ENCODE peak calls at places on chromosome 18, in seven cellular contexts. One of them, this sample, is unnamed.

GRCh38 chr18:79394438-79395307 is 1.1 kb upstream of the NFATC1 start:
- DNase-seq in CD4-positive, CD25-positive, alpha-beta regulatory T cell: no peak
- DNase-seq in brain microvascular endothelial cell: peak
- DNase-seq in IMR-90: peak
- DNase-seq in tibial artery: peak
- DNase-seq in PC-9: no peak
- DNase-seq in gastrocnemius medialis: no peak
- DNase-seq in this sample: no peak

GRCh38 chr18:52499646-52500045 is 159.6 kb downstream of the DCC start:
- DNase-seq in CD4-positive, CD25-positive, alpha-beta regulatory T cell: no peak
- DNase-seq in brain microvascular endothelial cell: no peak
- DNase-seq in IMR-90: no peak
- DNase-seq in tibial artery: no peak
- DNase-seq in PC-9: no peak
- DNase-seq in gastrocnemius medialis: no peak
- DNase-seq in this sample: no peak

GRCh38 chr18:9106800-9107574 is 4.5 kb downstream of the NDUFV2 start:
- DNase-seq in CD4-positive, CD25-positive, alpha-beta regulatory T cell: no peak
- DNase-seq in brain microvascular endothelial cell: no peak
- DNase-seq in IMR-90: no peak
- DNase-seq in tibial artery: no peak
- DNase-seq in PC-9: no peak
- DNase-seq in gastrocnemius medialis: no peak
- DNase-seq in this sample: no peak

GRCh38 chr18:51197661-51198424 is at the start of gene MEX3C:
- DNase-seq in CD4-positive, CD25-positive, alpha-beta regulatory T cell: peak
- DNase-seq in brain microvascular endothelial cell: peak
- DNase-seq in IMR-90: peak
- DNase-seq in tibial artery: peak
- DNase-seq in PC-9: peak
- DNase-seq in gastrocnemius medialis: peak
- DNase-seq in this sample: peak

GRCh38 chr18:8657873-8658521 is 47.4 kb upstream of the MTCL1 start:
- DNase-seq in CD4-positive, CD25-positive, alpha-beta regulatory T cell: no peak
- DNase-seq in brain microvascular endothelial cell: no peak
- DNase-seq in IMR-90: peak
- DNase-seq in tibial artery: no peak
- DNase-seq in PC-9: no peak
- DNase-seq in gastrocnemius medialis: no peak
- DNase-seq in this sample: no peak

GRCh38 chr18:49651033-49651432 is 89.2 kb downstream of the LIPG start:
- DNase-seq in CD4-positive, CD25-positive, alpha-beta regulatory T cell: no peak
- DNase-seq in brain microvascular endothelial cell: no peak
- DNase-seq in IMR-90: no peak
- DNase-seq in tibial artery: no peak
- DNase-seq in PC-9: no peak
- DNase-seq in gastrocnemius medialis: peak
- DNase-seq in this sample: no peak

GRCh38 chr18:45825258-45825744 is at the start of gene SIGLEC15:
- DNase-seq in CD4-positive, CD25-positive, alpha-beta regulatory T cell: no peak
- DNase-seq in brain microvascular endothelial cell: no peak
- DNase-seq in IMR-90: no peak
- DNase-seq in tibial artery: no peak
- DNase-seq in PC-9: no peak
- DNase-seq in gastrocnemius medialis: no peak
- DNase-seq in this sample: no peak

GRCh38 chr18:50982802-50983179 is 15.0 kb downstream of the ELAC1 start:
- DNase-seq in CD4-positive, CD25-positive, alpha-beta regulatory T cell: no peak
- DNase-seq in brain microvascular endothelial cell: peak
- DNase-seq in IMR-90: peak
- DNase-seq in tibial artery: no peak
- DNase-seq in PC-9: no peak
- DNase-seq in gastrocnemius medialis: no peak
- DNase-seq in this sample: no peak

GRCh38 chr18:11667578-11667977 is 21.5 kb upstream of the GNAL start:
- DNase-seq in CD4-positive, CD25-positive, alpha-beta regulatory T cell: no peak
- DNase-seq in brain microvascular endothelial cell: no peak
- DNase-seq in IMR-90: no peak
- DNase-seq in tibial artery: no peak
- DNase-seq in PC-9: no peak
- DNase-seq in gastrocnemius medialis: no peak
- DNase-seq in this sample: no peak

GRCh38 chr18:11668441-11669169 is 20.5 kb upstream of the GNAL start:
- DNase-seq in CD4-positive, CD25-positive, alpha-beta regulatory T cell: no peak
- DNase-seq in brain microvascular endothelial cell: no peak
- DNase-seq in IMR-90: no peak
- DNase-seq in tibial artery: no peak
- DNase-seq in PC-9: no peak
- DNase-seq in gastrocnemius medialis: no peak
- DNase-seq in this sample: no peak

GRCh38 chr18:11669948-11670275 is 19.2 kb upstream of the GNAL start:
- DNase-seq in CD4-positive, CD25-positive, alpha-beta regulatory T cell: no peak
- DNase-seq in brain microvascular endothelial cell: no peak
- DNase-seq in IMR-90: no peak
- DNase-seq in tibial artery: no peak
- DNase-seq in PC-9: no peak
- DNase-seq in gastrocnemius medialis: no peak
- DNase-seq in this sample: no peak

GRCh38 chr18:11671156-11671555 is 17.9 kb upstream of the GNAL start:
- DNase-seq in CD4-positive, CD25-positive, alpha-beta regulatory T cell: no peak
- DNase-seq in brain microvascular endothelial cell: no peak
- DNase-seq in IMR-90: no peak
- DNase-seq in tibial artery: no peak
- DNase-seq in PC-9: no peak
- DNase-seq in gastrocnemius medialis: no peak
- DNase-seq in this sample: no peak

GRCh38 chr18:11669271-11669947 is 19.7 kb upstream of the GNAL start:
- DNase-seq in CD4-positive, CD25-positive, alpha-beta regulatory T cell: no peak
- DNase-seq in brain microvascular endothelial cell: no peak
- DNase-seq in IMR-90: no peak
- DNase-seq in tibial artery: no peak
- DNase-seq in PC-9: no peak
- DNase-seq in gastrocnemius medialis: no peak
- DNase-seq in this sample: no peak
- H3K27ac ChIP-seq in CD4-positive, CD25-positive, alpha-beta regulatory T cell: no peak
- H3K27ac ChIP-seq in brain microvascular endothelial cell: no peak
- H3K27ac ChIP-seq in IMR-90: no peak
- H3K27ac ChIP-seq in tibial artery: no peak
- H3K27ac ChIP-seq in PC-9: no peak
- H3K27ac ChIP-seq in gastrocnemius medialis: no peak
- H3K27ac ChIP-seq in this sample: no peak

GRCh38 chr18:22559414-22560282 is 141.9 kb upstream of the CTAGE1 start:
- DNase-seq in CD4-positive, CD25-positive, alpha-beta regulatory T cell: no peak
- DNase-seq in brain microvascular endothelial cell: peak
- DNase-seq in IMR-90: peak
- DNase-seq in tibial artery: peak
- DNase-seq in PC-9: peak
- DNase-seq in gastrocnemius medialis: peak
- DNase-seq in this sample: peak

GRCh38 chr18:22560797-22561196 is 143.1 kb upstream of the CTAGE1 start:
- DNase-seq in CD4-positive, CD25-positive, alpha-beta regulatory T cell: no peak
- DNase-seq in brain microvascular endothelial cell: no peak
- DNase-seq in IMR-90: no peak
- DNase-seq in tibial artery: no peak
- DNase-seq in PC-9: no peak
- DNase-seq in gastrocnemius medialis: no peak
- DNase-seq in this sample: no peak

GRCh38 chr18:22560283-22560627 is 142.5 kb upstream of the CTAGE1 start:
- DNase-seq in CD4-positive, CD25-positive, alpha-beta regulatory T cell: no peak
- DNase-seq in brain microvascular endothelial cell: no peak
- DNase-seq in IMR-90: no peak
- DNase-seq in tibial artery: no peak
- DNase-seq in PC-9: no peak
- DNase-seq in gastrocnemius medialis: no peak
- DNase-seq in this sample: no peak

GRCh38 chr18:22564036-22564435 is 146.3 kb upstream of the CTAGE1 start:
- DNase-seq in CD4-positive, CD25-positive, alpha-beta regulatory T cell: no peak
- DNase-seq in brain microvascular endothelial cell: peak
- DNase-seq in IMR-90: peak
- DNase-seq in tibial artery: no peak
- DNase-seq in PC-9: no peak
- DNase-seq in gastrocnemius medialis: no peak
- DNase-seq in this sample: no peak

GRCh38 chr18:22563098-22563707 is 145.5 kb upstream of the CTAGE1 start:
- DNase-seq in CD4-positive, CD25-positive, alpha-beta regulatory T cell: peak
- DNase-seq in brain microvascular endothelial cell: peak
- DNase-seq in IMR-90: peak
- DNase-seq in tibial artery: peak
- DNase-seq in PC-9: peak
- DNase-seq in gastrocnemius medialis: no peak
- DNase-seq in this sample: peak
- H3K27ac ChIP-seq in CD4-positive, CD25-positive, alpha-beta regulatory T cell: no peak
- H3K27ac ChIP-seq in brain microvascular endothelial cell: peak
- H3K27ac ChIP-seq in IMR-90: no peak
- H3K27ac ChIP-seq in tibial artery: peak
- H3K27ac ChIP-seq in PC-9: no peak
- H3K27ac ChIP-seq in gastrocnemius medialis: no peak
- H3K27ac ChIP-seq in this sample: peak

DNA sequence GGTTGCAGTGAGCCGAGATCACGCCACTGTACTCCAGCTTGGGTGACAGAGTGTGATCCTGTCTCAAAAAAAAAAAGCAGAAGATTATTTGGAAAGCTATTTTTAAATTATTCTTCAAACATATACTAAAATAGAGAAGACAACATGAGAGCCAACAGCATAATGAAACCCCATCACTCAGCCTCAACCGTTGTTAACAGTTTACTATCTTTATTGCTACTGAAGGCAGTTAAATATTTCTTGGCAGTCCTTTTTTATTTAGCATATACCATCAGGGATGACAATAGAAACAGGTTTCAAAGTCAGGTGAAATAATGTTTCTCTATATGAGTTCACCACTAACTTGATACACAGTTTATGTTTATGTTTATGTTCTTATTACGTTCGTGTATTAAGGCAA is 157.2 kb downstream of the NEDD4L start:
- DNase-seq in CD4-positive, CD25-positive, alpha-beta regulatory T cell: no peak
- DNase-seq in brain microvascular endothelial cell: no peak
- DNase-seq in IMR-90: no peak
- DNase-seq in tibial artery: no peak
- DNase-seq in PC-9: no peak
- DNase-seq in gastrocnemius medialis: no peak
- DNase-seq in this sample: no peak
- H3K27ac ChIP-seq in CD4-positive, CD25-positive, alpha-beta regulatory T cell: no peak
- H3K27ac ChIP-seq in brain microvascular endothelial cell: no peak
- H3K27ac ChIP-seq in IMR-90: no peak
- H3K27ac ChIP-seq in tibial artery: no peak
- H3K27ac ChIP-seq in PC-9: no peak
- H3K27ac ChIP-seq in gastrocnemius medialis: no peak
- H3K27ac ChIP-seq in this sample: no peak

GRCh38 chr18:63180333-63180732 is 139.2 kb downstream of the BCL2 start:
- DNase-seq in CD4-positive, CD25-positive, alpha-beta regulatory T cell: no peak
- DNase-seq in brain microvascular endothelial cell: no peak
- DNase-seq in IMR-90: no peak
- DNase-seq in tibial artery: no peak
- DNase-seq in PC-9: no peak
- DNase-seq in gastrocnemius medialis: no peak
- DNase-seq in this sample: no peak

GRCh38 chr18:63178526-63178880 is 141.1 kb downstream of the BCL2 start:
- DNase-seq in CD4-positive, CD25-positive, alpha-beta regulatory T cell: no peak
- DNase-seq in brain microvascular endothelial cell: no peak
- DNase-seq in IMR-90: no peak
- DNase-seq in tibial artery: peak
- DNase-seq in PC-9: no peak
- DNase-seq in gastrocnemius medialis: peak
- DNase-seq in this sample: no peak

GRCh38 chr18:63177259-63177658 is 142.3 kb downstream of the BCL2 start:
- DNase-seq in CD4-positive, CD25-positive, alpha-beta regulatory T cell: no peak
- DNase-seq in brain microvascular endothelial cell: no peak
- DNase-seq in IMR-90: no peak
- DNase-seq in tibial artery: no peak
- DNase-seq in PC-9: no peak
- DNase-seq in gastrocnemius medialis: no peak
- DNase-seq in this sample: no peak

GRCh38 chr18:63179422-63179821 is 140.1 kb downstream of the BCL2 start:
- DNase-seq in CD4-positive, CD25-positive, alpha-beta regulatory T cell: no peak
- DNase-seq in brain microvascular endothelial cell: no peak
- DNase-seq in IMR-90: no peak
- DNase-seq in tibial artery: no peak
- DNase-seq in PC-9: no peak
- DNase-seq in gastrocnemius medialis: no peak
- DNase-seq in this sample: no peak

DNA sequence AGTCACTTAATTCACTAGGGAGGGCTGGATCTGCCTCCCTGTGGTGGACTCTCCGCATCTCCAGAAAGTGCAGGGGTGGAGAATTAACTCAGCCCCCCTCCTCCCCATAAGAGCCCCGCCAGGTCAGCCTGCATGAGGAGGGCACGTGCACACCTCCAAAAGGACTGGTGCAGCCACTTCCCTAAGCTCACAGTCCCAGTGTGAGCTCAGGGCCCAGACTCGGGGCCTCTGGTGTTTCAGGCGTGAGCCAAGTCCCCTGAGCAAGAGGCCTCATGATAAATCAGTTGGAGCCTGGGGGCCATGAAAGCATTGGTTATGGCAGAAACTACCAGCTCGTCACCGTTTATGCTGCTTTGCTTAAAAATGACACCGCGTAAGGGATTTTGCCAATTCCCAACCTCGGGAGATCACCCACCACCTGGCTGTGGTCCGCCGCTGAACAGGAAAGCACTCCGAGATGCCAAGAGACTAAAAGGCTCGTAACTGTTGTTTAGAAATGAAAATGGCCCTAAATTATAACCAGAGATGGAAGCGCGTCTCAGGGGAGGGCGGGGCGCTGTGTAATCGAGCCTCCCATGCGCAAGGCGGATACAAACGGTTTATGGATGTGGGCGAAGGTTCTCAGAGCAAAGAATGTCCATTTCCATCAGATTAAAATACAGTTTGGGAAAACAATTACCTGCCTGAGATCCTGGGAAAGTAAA is 141.6 kb downstream of the BCL2 start:
- DNase-seq in CD4-positive, CD25-positive, alpha-beta regulatory T cell: no peak
- DNase-seq in brain microvascular endothelial cell: no peak
- DNase-seq in IMR-90: no peak
- DNase-seq in tibial artery: no peak
- DNase-seq in PC-9: no peak
- DNase-seq in gastrocnemius medialis: peak
- DNase-seq in this sample: no peak
- H3K27ac ChIP-seq in CD4-positive, CD25-positive, alpha-beta regulatory T cell: no peak
- H3K27ac ChIP-seq in brain microvascular endothelial cell: no peak
- H3K27ac ChIP-seq in IMR-90: no peak
- H3K27ac ChIP-seq in tibial artery: peak
- H3K27ac ChIP-seq in PC-9: no peak
- H3K27ac ChIP-seq in gastrocnemius medialis: peak
- H3K27ac ChIP-seq in this sample: no peak

GRCh38 chr18:498901-499300 is 1.6 kb downstream of the COLEC12 start:
- DNase-seq in CD4-positive, CD25-positive, alpha-beta regulatory T cell: no peak
- DNase-seq in brain microvascular endothelial cell: no peak
- DNase-seq in IMR-90: no peak
- DNase-seq in tibial artery: no peak
- DNase-seq in PC-9: no peak
- DNase-seq in gastrocnemius medialis: no peak
- DNase-seq in this sample: no peak
- H3K27ac ChIP-seq in CD4-positive, CD25-positive, alpha-beta regulatory T cell: no peak
- H3K27ac ChIP-seq in brain microvascular endothelial cell: no peak
- H3K27ac ChIP-seq in IMR-90: no peak
- H3K27ac ChIP-seq in tibial artery: no peak
- H3K27ac ChIP-seq in PC-9: no peak
- H3K27ac ChIP-seq in gastrocnemius medialis: no peak
- H3K27ac ChIP-seq in this sample: peak

DNA sequence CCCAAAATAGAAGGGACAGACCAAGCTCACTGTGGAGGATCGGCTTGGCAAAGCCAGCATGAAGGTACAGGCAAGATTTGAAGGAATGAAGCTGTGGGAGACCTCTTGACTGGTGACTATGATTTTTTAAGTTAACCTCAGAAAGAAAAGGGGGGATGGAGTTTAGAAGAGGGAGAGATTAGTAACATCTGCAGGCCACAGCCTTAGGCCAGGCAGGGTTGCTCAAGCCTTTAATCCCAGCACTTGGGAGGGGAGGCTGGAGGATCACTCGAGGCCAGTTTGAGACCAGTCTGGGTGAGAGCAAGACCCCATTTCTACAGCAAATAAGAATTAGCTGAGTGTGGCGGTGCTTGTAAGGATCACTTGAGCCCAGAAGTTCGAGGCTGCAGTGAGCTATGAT is 46.6 kb downstream of the ZNF532 start:
- DNase-seq in CD4-positive, CD25-positive, alpha-beta regulatory T cell: no peak
- DNase-seq in brain microvascular endothelial cell: no peak
- DNase-seq in IMR-90: peak
- DNase-seq in tibial artery: no peak
- DNase-seq in PC-9: no peak
- DNase-seq in gastrocnemius medialis: no peak
- DNase-seq in this sample: no peak
- H3K27ac ChIP-seq in CD4-positive, CD25-positive, alpha-beta regulatory T cell: no peak
- H3K27ac ChIP-seq in brain microvascular endothelial cell: peak
- H3K27ac ChIP-seq in IMR-90: peak
- H3K27ac ChIP-seq in tibial artery: peak
- H3K27ac ChIP-seq in PC-9: no peak
- H3K27ac ChIP-seq in gastrocnemius medialis: peak
- H3K27ac ChIP-seq in this sample: no peak

This sample was measured in SJSA1.